ENCODE peak calls at places on chromosomes 1 and 21, in six cellular contexts. N is heart left ventricle, C is IMR-90, M is Caco-2, W is HL-60, F is K562. V is an unnamed sample.

GRCh38 chr1:222654849-222655248 is 37.0 kb downstream of the MIA3 start:
- DNase-seq in C (no peak), W (peak; percentile 74), F (no peak), N (no peak), M (no peak), V (no peak)

GRCh38 chr1:197367631-197368030 is 99.6 kb downstream of the CRB1 start:
- DNase-seq in N (no peak), C (no peak), W (no peak), F (no peak), M (no peak), V (no peak)

GRCh38 chr1:203553501-203553900 is 59.5 kb downstream of the OPTC start:
- DNase-seq in N (no peak), M (no peak), C (no peak), W (no peak), F (no peak), V (no peak)

GRCh38 chr1:203493901-203494300 is at the start of gene OPTC:
- DNase-seq in M (no peak), F (no peak), N (no peak), C (no peak), W (no peak), V (no peak)

GRCh38 chr1:10958614-10959013 is 53.8 kb upstream of the TARDBP start:
- DNase-seq in C (no peak), N (no peak), W (no peak), F (no peak), M (no peak), V (no peak)

GRCh38 chr1:188023206-188023605 is 1194.5 kb downstream of the PLA2G4A start:
- DNase-seq in N (no peak), F (no peak), W (no peak), M (no peak), C (peak; percentile 85), V (no peak)

GRCh38 chr1:43034778-43035177 is 76.1 kb upstream of the SLC2A1 start:
- DNase-seq in F (no peak), N (no peak), M (no peak), W (no peak), C (no peak), V (no peak)

GRCh38 chr1:213761845-213762407 is 225.8 kb upstream of the PROX1 start:
- DNase-seq in M (no peak), W (no peak), N (no peak), F (no peak), C (no peak), V (no peak)

GRCh38 chr1:156864796-156865195 is 4.1 kb downstream of the NTRK1 start:
- DNase-seq in N (no peak), W (no peak), F (no peak), C (no peak), M (no peak), V (no peak)

GRCh38 chr1:231800071-231800470 is 173.5 kb downstream of the DISC1 start:
- DNase-seq in W (no peak), C (no peak), N (no peak), M (no peak), F (no peak), V (no peak)

GRCh38 chr1:62228883-62229187 is 34.2 kb downstream of the L1TD1 start:
- DNase-seq in F (no peak), C (no peak), W (no peak), M (no peak), N (no peak), V (no peak)

GRCh38 chr1:202247837-202248795 is 54.5 kb downstream of the LGR6 start:
- DNase-seq in W (no peak), M (peak; percentile 23), C (no peak), N (no peak), F (no peak), V (no peak)

GRCh38 chr1:153697191-153697872 is 18.8 kb downstream of the NPR1 start:
- DNase-seq in W (no peak), N (peak; percentile 56), C (no peak), F (peak; percentile 93), M (peak; percentile 82), V (no peak)

GRCh38 chr1:233182587-233182986 is 112.9 kb downstream of the PCNX2 start:
- DNase-seq in C (no peak), N (no peak), M (no peak), W (no peak), F (no peak), V (no peak)

GRCh38 chr1:174990382-174990999 is 9.3 kb upstream of the CACYBP start:
- DNase-seq in M (no peak), F (no peak), C (peak; percentile 61), W (no peak), N (no peak), V (peak; percentile 61)

GRCh38 chr1:64073705-64074104 is 129.7 kb upstream of the UBE2U start:
- DNase-seq in F (no peak), W (no peak), N (no peak), M (no peak), C (no peak), V (no peak)

GRCh38 chr1:232169436-232169835 is 460.5 kb downstream of the SIPA1L2 start:
- DNase-seq in C (no peak), N (no peak), M (no peak), F (no peak), W (no peak), V (no peak)

GRCh38 chr1:54542120-54542961 is 5.7 kb upstream of the ACOT11 start:
- DNase-seq in M (peak; percentile 91), N (peak; percentile 82), C (peak; percentile 50), W (peak; percentile 91), F (peak; percentile 79), V (no peak)

GRCh38 chr1:109632671-109633346 is 13.2 kb downstream of the AMPD2 start:
- DNase-seq in W (no peak), C (no peak), F (no peak), N (no peak), M (no peak), V (peak; percentile 71)

GRCh38 chr1:169795687-169796086 is 980 bp upstream of the METTL18 start:
- DNase-seq in M (no peak), W (peak; percentile 43), N (no peak), C (no peak), F (no peak), V (no peak)

GRCh38 chr21:32181415-32181814 is 97.4 kb downstream of the MIS18A start:
- DNase-seq in F (no peak), W (no peak), N (no peak), C (no peak), M (no peak), V (no peak)

GRCh38 chr1:182147136-182147815 is 85.8 kb upstream of the ZNF648 start:
- DNase-seq in M (no peak), W (peak; percentile 91), F (no peak), C (no peak), N (no peak), V (no peak)

GRCh38 chr1:39540504-39541031 is 36.0 kb downstream of the PABPC4 start:
- DNase-seq in C (peak; percentile 77), F (no peak), M (no peak), W (no peak), N (peak; percentile 85), V (no peak)

GRCh38 chr1:43789604-43790288 is 82.4 kb downstream of the ST3GAL3 start:
- DNase-seq in M (no peak), N (no peak), F (no peak), W (no peak), C (no peak), V (no peak)

GRCh38 chr1:168234846-168235547 is 9.2 kb downstream of the SFT2D2 start:
- DNase-seq in N (no peak), C (peak; percentile 43), M (peak; percentile 59), F (peak; percentile 70), W (no peak), V (no peak)

GRCh38 chr1:162128693-162129356 is 59.3 kb downstream of the NOS1AP start:
- DNase-seq in N (no peak), F (no peak), W (no peak), M (no peak), C (no peak), V (no peak)

GRCh38 chr1:64245495-64245894 is 42.1 kb downstream of the UBE2U start:
- DNase-seq in C (no peak), W (peak; percentile 18), N (no peak), F (no peak), M (no peak), V (no peak)

GRCh38 chr1:34060901-34061415 is 104.1 kb downstream of the CSMD2 start:
- DNase-seq in W (no peak), N (no peak), F (no peak), C (no peak), M (no peak), V (no peak)

GRCh38 chr1:12124693-12125421 is 41.9 kb upstream of the TNFRSF1B start:
- DNase-seq in M (peak; percentile 56), N (peak; percentile 82), F (peak; percentile 77), C (peak; percentile 65), W (peak; percentile 48), V (peak; percentile 57)

GRCh38 chr1:80776286-80776685 is 1024.4 kb upstream of the ADGRL2 start:
- DNase-seq in F (no peak), W (no peak), C (no peak), N (no peak), M (no peak), V (peak; percentile 49)

GRCh38 chr1:171486048-171486519 is 754 bp downstream of the PRRC2C start:
- DNase-seq in F (no peak), N (no peak), M (peak; percentile 63), W (peak; percentile 38), C (peak; percentile 81), V (no peak)
- TF ChIP-seq CTCF in F (no peak), N (no peak), M (no peak), W (no peak), C (no peak), V (no peak)

GRCh38 chr1:237562247-237562823 is 328.4 kb downstream of the ZP4 start:
- DNase-seq in W (peak; percentile 33), N (no peak), C (peak; percentile 69), M (no peak), F (peak; percentile 64), V (peak; percentile 70)

GRCh38 chr1:237553078-237553477 is 337.6 kb downstream of the ZP4 start:
- DNase-seq in W (no peak), C (no peak), N (no peak), M (no peak), F (no peak), V (no peak)

GRCh38 chr1:237556911-237557310 is 333.8 kb downstream of the ZP4 start:
- DNase-seq in F (no peak), W (no peak), C (no peak), N (no peak), M (no peak), V (no peak)
- TF ChIP-seq CTCF in F (no peak), W (no peak), C (no peak), N (no peak), M (no peak), V (no peak)

GRCh38 chr1:3610165-3610822 is 1.0 kb downstream of the MEGF6 start:
- DNase-seq in W (no peak), M (no peak), F (no peak), N (no peak), C (no peak), V (no peak)
- TF ChIP-seq CTCF in W (no peak), M (no peak), F (no peak), N (no peak), C (no peak), V (no peak)

DNA sequence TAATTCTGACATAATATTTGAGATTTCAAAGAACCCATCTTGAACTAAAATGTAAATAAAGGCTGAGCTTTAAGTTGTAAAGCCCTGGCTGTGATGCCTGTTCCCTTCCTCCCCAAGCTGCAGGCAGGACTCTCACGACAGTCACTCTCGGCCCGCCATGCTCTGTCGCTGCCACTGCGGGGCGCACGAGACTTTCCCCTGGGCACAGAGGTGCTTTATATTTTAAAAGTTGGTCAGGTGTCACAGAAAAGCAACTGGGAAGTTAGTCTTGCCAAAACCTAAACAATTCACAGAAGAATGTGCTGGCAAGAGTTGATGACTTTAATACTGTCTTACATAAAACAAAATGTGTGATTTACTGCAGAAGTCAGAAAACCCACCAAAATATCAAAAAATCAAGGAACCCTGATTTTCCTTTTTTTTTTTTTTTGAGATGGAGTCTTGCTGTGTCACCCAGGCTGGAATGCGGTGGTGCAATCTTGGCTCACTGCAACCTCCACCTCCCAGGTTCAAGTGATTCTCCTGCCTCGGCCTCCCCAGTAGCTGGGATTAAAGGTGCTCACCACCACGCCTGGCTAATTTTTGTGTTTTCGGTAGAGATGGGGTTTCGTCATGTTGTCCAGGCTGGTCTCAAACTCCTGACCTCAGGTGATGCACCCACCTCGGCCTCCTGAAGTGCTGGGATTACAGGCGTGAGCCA is 10.7 kb downstream of the LRRC47 start:
- DNase-seq in N (no peak), F (peak; percentile 69), M (no peak), W (no peak), C (no peak), V (no peak)
- TF ChIP-seq CTCF in N (no peak), F (peak; percentile 88), M (no peak), W (peak; percentile 28), C (peak; percentile 32), V (peak; percentile 45)